ENCODE peak calls at places on chromosomes 12 and 14, in seven cellular contexts. Q, I, N, D, S, W and E are unnamed samples.

GRCh38 chr12:20620311-20620710 is 74.8 kb upstream of the SLCO1C1 start:
- DNase-seq in W (no peak), N (no peak), D (no peak), I (no peak), S (no peak), Q (no peak), E (no peak)

GRCh38 chr12:19033244-19033643 is 96.3 kb upstream of the PLEKHA5 start:
- DNase-seq in I (no peak), S (no peak), W (no peak), N (no peak), D (no peak), Q (no peak), E (no peak)

GRCh38 chr12:101566318-101566717 is 28.5 kb upstream of the MYBPC1 start:
- DNase-seq in W (no peak), S (no peak), Q (no peak), N (no peak), D (no peak), I (no peak), E (no peak)

GRCh38 chr12:55823419-55823818 is 5.6 kb downstream of the ORMDL2 start:
- DNase-seq in W (no peak), Q (no peak), I (no peak), N (no peak), S (no peak), D (no peak), E (no peak)

GRCh38 chr12:88644946-88645702 is 64.9 kb upstream of the KITLG start:
- DNase-seq in Q (no peak), W (no peak), I (no peak), N (no peak), S (no peak), D (no peak), E (no peak)

GRCh38 chr12:49950310-49951251 is at the start of gene AQP2:
- DNase-seq in S (no peak), W (no peak), I (peak; percentile 28), N (no peak), D (no peak), Q (no peak), E (no peak)

GRCh38 chr14:52069617-52070431 is 965 bp upstream of the NID2 start:
- DNase-seq in D (no peak), I (peak; percentile 74), W (no peak), N (peak; percentile 26), S (no peak), Q (no peak), E (no peak)

GRCh38 chr12:80099259-80099658 is at the start of gene OTOGL:
- DNase-seq in N (no peak), S (no peak), I (no peak), D (no peak), Q (no peak), W (no peak), E (no peak)

GRCh38 chr14:63204407-63205280 is at the start of gene RHOJ:
- DNase-seq in S (peak; percentile 22), W (no peak), I (peak; percentile 59), D (no peak), N (peak; percentile 11), Q (no peak), E (no peak)

GRCh38 chr14:69313176-69313575 is 53.2 kb downstream of the GALNT16 start:
- DNase-seq in S (no peak), Q (no peak), N (no peak), W (no peak), I (no peak), D (no peak), E (no peak)

GRCh38 chr14:93752980-93753561 is 35.2 kb downstream of the PRIMA1 start:
- DNase-seq in W (no peak), Q (no peak), I (no peak), N (no peak), S (peak; percentile 84), D (no peak), E (no peak)

GRCh38 chr12:126384029-126384564 is 1318.9 kb downstream of the AACS start:
- DNase-seq in S (no peak), Q (no peak), N (no peak), W (no peak), I (no peak), D (no peak), E (no peak)

GRCh38 chr12:120413901-120414695 is 23.8 kb upstream of the COX6A1 start:
- DNase-seq in Q (no peak), S (no peak), I (no peak), D (no peak), W (no peak), N (peak; percentile 55), E (peak; percentile 57)

GRCh38 chr12:6765634-6766581 is at the start of gene PTMS:
- DNase-seq in W (peak; percentile 93), N (peak; percentile 79), D (peak; percentile 77), Q (no peak), I (peak; percentile 91), S (peak; percentile 86), E (peak; percentile 86)

GRCh38 chr12:6764011-6764828 is 1.9 kb upstream of the PTMS start:
- DNase-seq in W (peak; percentile 93), S (peak; percentile 93), Q (no peak), N (peak; percentile 89), D (peak; percentile 100), I (peak; percentile 96), E (peak; percentile 92)

GRCh38 chr12:6763380-6763779 is 2.8 kb upstream of the PTMS start:
- DNase-seq in W (no peak), I (no peak), S (no peak), D (no peak), Q (no peak), N (no peak), E (no peak)

GRCh38 chr12:6766651-6767300 is 613 bp downstream of the PTMS start:
- DNase-seq in W (peak; percentile 88), I (peak; percentile 88), N (peak; percentile 83), S (peak; percentile 85), Q (peak; percentile 38), D (peak; percentile 68), E (peak; percentile 83)

DNA sequence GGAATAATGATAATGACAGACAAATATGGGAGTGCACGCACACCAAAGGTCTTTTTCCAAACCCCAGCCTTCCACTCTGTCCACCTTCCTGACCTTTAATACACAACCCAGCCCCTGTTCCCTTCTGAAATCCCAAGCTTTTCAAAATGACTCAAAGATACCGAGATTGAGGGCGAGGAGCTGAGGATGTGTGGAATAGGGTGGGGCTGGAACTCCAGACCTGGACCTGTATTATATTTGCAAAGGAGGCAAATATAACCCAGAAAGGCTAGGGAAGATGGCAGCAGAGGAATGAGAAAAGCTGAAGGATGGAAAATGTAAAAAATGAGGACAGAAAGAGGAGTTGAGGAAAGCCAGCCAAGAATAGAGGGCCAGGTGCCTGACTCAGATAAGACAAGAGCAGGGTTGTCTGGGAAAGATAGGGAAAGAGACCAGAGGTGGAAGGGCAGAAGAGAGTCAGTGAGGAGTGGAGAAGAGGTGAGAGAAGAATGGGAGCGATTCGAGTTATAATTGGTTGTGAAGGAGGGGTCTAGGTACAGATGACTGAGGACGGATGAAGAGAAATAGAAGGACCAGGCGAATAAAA is 1.0 kb upstream of the PTMS start:
- DNase-seq in I (no peak), Q (no peak), D (peak; percentile 36), N (no peak), W (no peak), S (no peak), E (no peak)
- H3K4me1 ChIP-seq in I (peaks cover 23% of the 10 kb centered on the region), Q (peaks cover 22% of the 10 kb centered on the region), D (peaks cover 48% of the 10 kb centered on the region), N (peaks cover 41% of the 10 kb centered on the region), W (peaks cover 42% of the 10 kb centered on the region), S (peaks cover 60% of the 10 kb centered on the region), E (peaks cover 34% of the 10 kb centered on the region)

DNA sequence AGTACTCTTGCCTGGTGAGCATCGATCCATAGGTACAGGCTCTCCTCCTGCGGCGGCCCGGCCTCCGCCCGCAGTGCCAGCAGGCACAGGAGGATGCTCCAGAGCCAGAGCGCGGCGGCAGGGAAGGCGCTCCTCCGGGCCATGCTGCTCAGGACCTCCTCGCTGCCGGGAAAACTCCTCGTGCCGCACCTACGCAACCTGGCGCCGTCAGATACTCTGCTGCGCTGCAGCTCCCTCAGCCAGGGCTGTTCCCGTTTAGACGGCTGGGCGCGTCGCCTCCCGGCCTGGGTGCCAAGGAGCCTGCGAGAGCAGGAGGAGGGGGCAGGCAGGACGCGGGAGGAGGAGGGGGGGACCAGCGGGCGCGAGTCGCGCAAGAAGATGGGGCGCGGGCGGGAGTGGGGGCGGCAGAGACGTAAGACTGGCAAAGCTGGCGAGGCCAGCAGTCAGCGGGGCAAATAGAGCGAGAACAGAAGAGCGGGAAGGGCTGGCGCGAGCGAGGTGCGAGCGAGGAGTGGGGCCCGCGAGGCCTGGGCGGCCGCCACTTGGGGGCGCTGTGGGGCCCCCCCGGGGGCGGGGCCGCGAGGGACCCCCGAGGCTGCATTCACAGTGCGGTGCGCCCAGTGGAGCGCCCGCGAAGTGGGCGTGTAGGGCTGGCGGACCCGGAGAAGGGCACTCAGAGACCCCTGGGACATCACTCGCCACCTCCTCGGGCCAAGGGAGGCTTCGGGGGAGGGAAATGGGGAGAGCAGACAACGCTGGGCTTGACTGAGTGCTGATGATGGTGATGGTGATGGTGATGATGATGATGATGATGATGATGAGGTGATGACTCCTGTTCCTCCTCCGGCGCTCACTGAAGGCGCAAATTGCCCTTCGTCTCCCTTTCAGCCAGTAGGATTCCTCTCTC is at the start of gene WIF1:
- DNase-seq in D (no peak), N (peak; percentile 19), I (no peak), W (peak; percentile 38), S (no peak), Q (no peak), E (peak; percentile 51)
- TF ChIP-seq CTCF in D (peak; percentile 43), N (peak; percentile 12), I (no peak), W (no peak), S (peak; percentile 26), Q (peak; percentile 27), E (no peak)

GRCh38 chr14:95237121-95237876 is 80.0 kb upstream of the DICER1 start:
- DNase-seq in N (peak; percentile 65), S (no peak), Q (no peak), W (peak; percentile 46), I (no peak), D (no peak), E (peak; percentile 67)

GRCh38 chr14:95238674-95239313 is 80.9 kb downstream of the CLMN start:
- DNase-seq in W (no peak), N (no peak), I (no peak), Q (no peak), D (no peak), S (no peak), E (no peak)

GRCh38 chr14:95235767-95236166 is 78.4 kb upstream of the DICER1 start:
- DNase-seq in W (no peak), D (no peak), N (no peak), I (no peak), S (no peak), Q (no peak), E (no peak)

GRCh38 chr14:95236221-95236620 is 78.9 kb upstream of the DICER1 start:
- DNase-seq in W (no peak), N (no peak), S (no peak), I (no peak), Q (no peak), D (no peak), E (no peak)

GRCh38 chr14:95237956-95238355 is 80.6 kb upstream of the DICER1 start:
- DNase-seq in Q (no peak), D (no peak), S (peak; percentile 46), I (no peak), N (no peak), W (no peak), E (no peak)
- H3K4me1 ChIP-seq in Q (no peaks in the 10 kb centered on the region), D (no peaks in the 10 kb centered on the region), S (peaks cover 41% of the 10 kb centered on the region), I (no peaks in the 10 kb centered on the region), N (peaks cover 29% of the 10 kb centered on the region), W (peaks cover 28% of the 10 kb centered on the region), E (peaks cover 44% of the 10 kb centered on the region)

DNA sequence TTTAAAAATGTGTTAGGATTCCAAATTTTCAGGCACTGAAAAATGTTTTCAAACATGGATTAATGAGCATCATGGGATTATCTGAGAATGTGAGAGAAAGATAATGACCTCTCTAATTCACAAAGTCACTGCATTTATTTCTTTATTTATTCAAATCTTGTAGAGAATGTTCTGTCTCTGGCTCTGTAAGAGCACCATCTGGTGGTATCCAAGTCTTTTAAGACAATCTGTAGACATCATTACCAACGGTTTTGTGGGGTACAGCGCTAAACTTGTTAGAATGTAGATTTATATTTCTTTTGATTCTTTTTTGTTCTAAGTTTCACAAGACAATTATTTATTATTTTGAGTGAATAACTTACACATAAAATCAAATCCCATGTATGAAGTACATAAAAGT is 956.0 kb upstream of the NOVA1 start:
- DNase-seq in S (no peak), D (no peak), N (no peak), W (no peak), I (no peak), Q (no peak), E (no peak)
- TF ChIP-seq CTCF in S (no peak), D (no peak), N (no peak), W (no peak), I (no peak), Q (no peak), E (no peak)